ENCODE peak calls at places on chromosomes 6 and 20, in five cellular contexts. One of them, this sample, is unnamed.

GRCh38 chr6:112282217-112282616 is 27.9 kb upstream of the LAMA4 start:
- DNase-seq in mucosa of gallbladder: peak
- DNase-seq in activated T-cell treated with anti-CD3 and anti-CD28 coated beads for 48 hours: no peak
- DNase-seq in G401: peak
- DNase-seq in HTR-8/SVneo: peak
- DNase-seq in this sample: no peak

GRCh38 chr6:79625746-79626145 is 5.4 kb upstream of the SH3BGRL2 start:
- DNase-seq in activated T-cell treated with anti-CD3 and anti-CD28 coated beads for 48 hours: no peak
- DNase-seq in mucosa of gallbladder: no peak
- DNase-seq in G401: no peak
- DNase-seq in HTR-8/SVneo: no peak
- DNase-seq in this sample: no peak

GRCh38 chr20:53260168-53260567 is 288.0 kb downstream of the TSHZ2 start:
- DNase-seq in G401: no peak
- DNase-seq in activated T-cell treated with anti-CD3 and anti-CD28 coated beads for 48 hours: no peak
- DNase-seq in HTR-8/SVneo: no peak
- DNase-seq in mucosa of gallbladder: no peak
- DNase-seq in this sample: no peak

GRCh38 chr6:11692451-11693376 is 85.9 kb downstream of the ADTRP start:
- DNase-seq in HTR-8/SVneo: no peak
- DNase-seq in mucosa of gallbladder: no peak
- DNase-seq in activated T-cell treated with anti-CD3 and anti-CD28 coated beads for 48 hours: no peak
- DNase-seq in G401: no peak
- DNase-seq in this sample: no peak

GRCh38 chr6:81820422-81820821 is 67.9 kb upstream of the TENT5A start:
- DNase-seq in HTR-8/SVneo: no peak
- DNase-seq in G401: no peak
- DNase-seq in activated T-cell treated with anti-CD3 and anti-CD28 coated beads for 48 hours: no peak
- DNase-seq in mucosa of gallbladder: no peak
- DNase-seq in this sample: no peak

GRCh38 chr6:112560651-112561050 is 213.5 kb downstream of the RFPL4B start:
- DNase-seq in activated T-cell treated with anti-CD3 and anti-CD28 coated beads for 48 hours: no peak
- DNase-seq in HTR-8/SVneo: no peak
- DNase-seq in G401: no peak
- DNase-seq in mucosa of gallbladder: no peak
- DNase-seq in this sample: no peak

GRCh38 chr6:13152804-13153203 is 175.5 kb downstream of the TBC1D7 start:
- DNase-seq in HTR-8/SVneo: no peak
- DNase-seq in G401: no peak
- DNase-seq in mucosa of gallbladder: no peak
- DNase-seq in activated T-cell treated with anti-CD3 and anti-CD28 coated beads for 48 hours: no peak
- DNase-seq in this sample: no peak

GRCh38 chr6:159692303-159693127 is 526 bp downstream of the SOD2 start:
- DNase-seq in HTR-8/SVneo: peak
- DNase-seq in activated T-cell treated with anti-CD3 and anti-CD28 coated beads for 48 hours: peak
- DNase-seq in mucosa of gallbladder: peak
- DNase-seq in G401: peak
- DNase-seq in this sample: peak

GRCh38 chr20:49482621-49483017 is at the start of gene KCNB1:
- DNase-seq in mucosa of gallbladder: peak
- DNase-seq in HTR-8/SVneo: peak
- DNase-seq in G401: no peak
- DNase-seq in activated T-cell treated with anti-CD3 and anti-CD28 coated beads for 48 hours: peak
- DNase-seq in this sample: peak

GRCh38 chr20:10747019-10747418 is 73.2 kb upstream of the JAG1 start:
- DNase-seq in activated T-cell treated with anti-CD3 and anti-CD28 coated beads for 48 hours: no peak
- DNase-seq in mucosa of gallbladder: no peak
- DNase-seq in G401: no peak
- DNase-seq in HTR-8/SVneo: no peak
- DNase-seq in this sample: peak

GRCh38 chr20:61966492-61967244 is 99.0 kb downstream of the TAF4 start:
- DNase-seq in HTR-8/SVneo: no peak
- DNase-seq in G401: no peak
- DNase-seq in mucosa of gallbladder: no peak
- DNase-seq in activated T-cell treated with anti-CD3 and anti-CD28 coated beads for 48 hours: no peak
- DNase-seq in this sample: no peak

GRCh38 chr6:79170915-79171314 is 63.6 kb downstream of the HMGN3 start:
- DNase-seq in mucosa of gallbladder: no peak
- DNase-seq in G401: no peak
- DNase-seq in HTR-8/SVneo: no peak
- DNase-seq in activated T-cell treated with anti-CD3 and anti-CD28 coated beads for 48 hours: no peak
- DNase-seq in this sample: peak

GRCh38 chr20:20752712-20753111 is 40.3 kb upstream of the RALGAPA2 start:
- DNase-seq in mucosa of gallbladder: no peak
- DNase-seq in HTR-8/SVneo: no peak
- DNase-seq in activated T-cell treated with anti-CD3 and anti-CD28 coated beads for 48 hours: no peak
- DNase-seq in G401: no peak
- DNase-seq in this sample: peak

GRCh38 chr6:129753422-129753821 is 43.4 kb upstream of the ARHGAP18 start:
- DNase-seq in mucosa of gallbladder: no peak
- DNase-seq in activated T-cell treated with anti-CD3 and anti-CD28 coated beads for 48 hours: no peak
- DNase-seq in G401: no peak
- DNase-seq in HTR-8/SVneo: no peak
- DNase-seq in this sample: no peak

GRCh38 chr6:161356167-161356844 is 82.4 kb upstream of the AGPAT4 start:
- DNase-seq in mucosa of gallbladder: no peak
- DNase-seq in G401: no peak
- DNase-seq in activated T-cell treated with anti-CD3 and anti-CD28 coated beads for 48 hours: no peak
- DNase-seq in HTR-8/SVneo: no peak
- DNase-seq in this sample: no peak

GRCh38 chr20:57802877-57803717 is 93.3 kb upstream of the PMEPA1 start:
- DNase-seq in G401: no peak
- DNase-seq in activated T-cell treated with anti-CD3 and anti-CD28 coated beads for 48 hours: no peak
- DNase-seq in HTR-8/SVneo: no peak
- DNase-seq in mucosa of gallbladder: no peak
- DNase-seq in this sample: no peak

GRCh38 chr6:20669571-20670314 is 135.5 kb downstream of the CDKAL1 start:
- DNase-seq in mucosa of gallbladder: no peak
- DNase-seq in activated T-cell treated with anti-CD3 and anti-CD28 coated beads for 48 hours: no peak
- DNase-seq in G401: no peak
- DNase-seq in HTR-8/SVneo: no peak
- DNase-seq in this sample: no peak

GRCh38 chr20:46013826-46014516 is 5.3 kb downstream of the MMP9 start:
- DNase-seq in G401: peak
- DNase-seq in activated T-cell treated with anti-CD3 and anti-CD28 coated beads for 48 hours: peak
- DNase-seq in HTR-8/SVneo: peak
- DNase-seq in mucosa of gallbladder: peak
- DNase-seq in this sample: no peak

This sample was measured in prostate gland.